ENCODE peak calls at places on chromosomes 11 and 22, in seven cellular contexts. H is mammary epithelial cell, B is HFF-Myc, T is GM12878, S is adrenal gland, A is stomach, W is cardiac fibroblast. E is an unnamed sample.

GRCh38 chr11:108160970-108161566 is 39.7 kb downstream of the ACAT1 start:
- DNase-seq in H (no peak), B (no peak), T (peak; percentile 36), S (no peak), A (no peak), W (no peak), E (no peak)

GRCh38 chr11:119375629-119376196 is 5.8 kb downstream of the USP2 start:
- DNase-seq in H (no peak), B (no peak), T (no peak), S (peak; percentile 92), A (no peak), W (peak; percentile 83), E (no peak)

GRCh38 chr11:119540370-119541125 is 117.6 kb upstream of the THY1 start:
- DNase-seq in H (no peak), B (no peak), T (no peak), S (peak; percentile 8), A (peak; percentile 18), W (no peak), E (no peak)

GRCh38 chr11:127126956-127127355 is 126.4 kb upstream of the KIRREL3 start:
- DNase-seq in H (no peak), B (no peak), T (no peak), S (no peak), A (no peak), W (no peak), E (no peak)

GRCh38 chr11:44936527-44936926 is 14.2 kb downstream of the TP53I11 start:
- DNase-seq in H (peak; percentile 50), B (peak; percentile 59), T (no peak), S (peak; percentile 91), A (peak; percentile 89), W (peak; percentile 86), E (no peak)

GRCh38 chr11:68040121-68040956 is 1.5 kb downstream of the TCIRG1 start:
- DNase-seq in H (no peak), B (peak; percentile 19), T (peak; percentile 21), S (no peak), A (peak; percentile 75), W (peak; percentile 83), E (no peak)

GRCh38 chr11:119512373-119512772 is 89.4 kb upstream of the THY1 start:
- DNase-seq in H (no peak), B (no peak), T (peak; percentile 34), S (no peak), A (no peak), W (no peak), E (no peak)

GRCh38 chr11:115927823-115928329 is 423.7 kb upstream of the CADM1 start:
- DNase-seq in H (no peak), B (no peak), T (peak; percentile 87), S (no peak), A (no peak), W (no peak), E (no peak)

GRCh38 chr22:49214976-49215375 is 612.7 kb downstream of the BRD1 start:
- DNase-seq in H (no peak), B (no peak), T (no peak), S (peak; percentile 7), A (peak; percentile 11), W (no peak), E (no peak)

GRCh38 chr11:19977941-19978340 is 182.3 kb downstream of the DBX1 start:
- DNase-seq in H (no peak), B (no peak), T (no peak), S (no peak), A (no peak), W (no peak), E (no peak)

GRCh38 chr22:30239421-30240405 is 6.8 kb downstream of the LIF start:
- DNase-seq in H (peak; percentile 50), B (no peak), T (no peak), S (no peak), A (no peak), W (no peak), E (no peak)

GRCh38 chr22:47076758-47077157 is 314.3 kb downstream of the TBC1D22A start:
- DNase-seq in H (no peak), B (no peak), T (no peak), S (no peak), A (no peak), W (no peak), E (no peak)

GRCh38 chr22:33000342-33001280 is 57.6 kb downstream of the SYN3 start:
- DNase-seq in H (peak; percentile 44), B (peak; percentile 7), T (no peak), S (peak; percentile 68), A (peak; percentile 31), W (peak; percentile 56), E (no peak)

GRCh38 chr11:15145635-15146034 is 30.9 kb downstream of the INSC start:
- DNase-seq in H (no peak), B (no peak), T (no peak), S (no peak), A (peak; percentile 31), W (no peak), E (no peak)

GRCh38 chr11:91947215-91947614 is 277.4 kb upstream of the FAT3 start:
- DNase-seq in H (peak; percentile 67), B (no peak), T (no peak), S (no peak), A (no peak), W (peak; percentile 20), E (peak; percentile 82)

GRCh38 chr11:1302461-1303073 is 6.9 kb downstream of the TOLLIP start:
- DNase-seq in H (no peak), B (no peak), T (no peak), S (peak; percentile 17), A (peak; percentile 51), W (no peak), E (no peak)

GRCh38 chr11:1304376-1304775 is 5.1 kb downstream of the TOLLIP start:
- DNase-seq in H (no peak), B (no peak), T (no peak), S (no peak), A (peak; percentile 73), W (no peak), E (no peak)

GRCh38 chr11:1302041-1302460 is 7.4 kb downstream of the TOLLIP start:
- DNase-seq in H (no peak), B (no peak), T (no peak), S (peak; percentile 15), A (peak; percentile 21), W (no peak), E (no peak)

GRCh38 chr11:1303973-1304372 is 5.5 kb downstream of the TOLLIP start:
- DNase-seq in H (no peak), B (no peak), T (no peak), S (peak; percentile 50), A (peak; percentile 80), W (peak; percentile 28), E (no peak)

DNA sequence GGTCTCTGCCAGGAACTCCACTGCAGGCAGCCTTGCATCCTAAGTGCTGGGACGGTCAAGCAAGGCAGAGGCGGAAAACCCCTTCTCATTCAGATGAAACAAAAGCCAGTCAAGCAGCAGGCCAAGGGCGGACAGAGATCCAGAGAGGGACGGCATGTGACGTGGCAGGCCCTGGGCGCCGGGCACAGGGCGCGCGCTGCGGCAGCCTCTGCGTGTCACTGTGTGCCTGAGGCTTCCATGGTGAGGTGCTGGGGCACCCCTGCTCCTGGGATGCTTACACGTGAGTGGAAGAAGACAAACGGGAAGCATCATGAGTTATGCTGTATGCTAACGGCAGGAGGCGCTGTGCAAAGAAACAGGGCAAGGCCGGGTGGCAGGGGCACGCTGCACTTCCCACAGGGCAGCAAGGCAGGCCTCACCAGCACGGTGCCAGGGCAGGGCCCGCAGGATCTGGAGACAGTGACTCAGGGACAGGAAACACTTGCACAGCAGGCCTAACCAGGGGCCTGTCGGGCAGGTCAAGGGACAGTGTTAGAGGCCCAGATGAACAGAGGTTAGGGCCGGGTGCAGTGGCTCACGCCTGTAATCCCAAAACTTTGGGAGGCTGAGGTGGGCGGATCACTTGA is 6.1 kb downstream of the TOLLIP start:
- DNase-seq in H (peak; percentile 34), B (no peak), T (no peak), S (peak; percentile 26), A (peak; percentile 57), W (no peak), E (no peak)
- TF ChIP-seq CTCF in H (peak; percentile 61), B (peak; percentile 16), T (no peak), S (no peak), A (no peak), W (no peak), E (peak; percentile 30)

DNA sequence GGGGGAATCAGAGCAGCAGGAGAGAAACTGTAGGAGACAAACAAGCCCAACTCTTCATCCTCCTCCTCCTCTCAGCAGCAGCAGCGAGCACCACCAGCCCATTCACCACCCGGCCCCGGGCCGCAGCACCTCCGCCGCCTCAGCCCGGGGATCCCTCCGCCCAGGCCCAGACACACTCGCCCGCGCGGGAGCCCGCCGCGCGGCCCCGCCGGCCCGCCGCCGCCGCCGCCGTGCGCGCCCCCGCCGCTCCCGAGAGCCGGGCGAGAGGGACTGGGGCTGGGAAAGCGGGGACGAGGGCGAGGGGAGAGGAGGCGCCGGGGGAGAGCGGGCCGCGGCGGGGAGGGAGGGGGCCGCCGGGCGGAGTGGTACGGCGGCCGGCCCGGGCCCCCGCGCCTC is at the start of gene PHF21A:
- DNase-seq in H (peak; percentile 89), B (peak; percentile 76), T (no peak), S (peak; percentile 91), A (peak; percentile 93), W (peak; percentile 98), E (peak; percentile 38)
- H3K4me3 ChIP-seq in H (peak within 1 kb of the TSS; percentile 81), B (peak within 1 kb of the TSS; percentile 82), T (peak within 1 kb of the TSS; percentile 95), S (peak within 1 kb of the TSS; percentile 93), A (peak within 1 kb of the TSS; percentile 88), W (peak within 1 kb of the TSS; percentile 67), E (peak within 1 kb of the TSS; percentile 87)

DNA sequence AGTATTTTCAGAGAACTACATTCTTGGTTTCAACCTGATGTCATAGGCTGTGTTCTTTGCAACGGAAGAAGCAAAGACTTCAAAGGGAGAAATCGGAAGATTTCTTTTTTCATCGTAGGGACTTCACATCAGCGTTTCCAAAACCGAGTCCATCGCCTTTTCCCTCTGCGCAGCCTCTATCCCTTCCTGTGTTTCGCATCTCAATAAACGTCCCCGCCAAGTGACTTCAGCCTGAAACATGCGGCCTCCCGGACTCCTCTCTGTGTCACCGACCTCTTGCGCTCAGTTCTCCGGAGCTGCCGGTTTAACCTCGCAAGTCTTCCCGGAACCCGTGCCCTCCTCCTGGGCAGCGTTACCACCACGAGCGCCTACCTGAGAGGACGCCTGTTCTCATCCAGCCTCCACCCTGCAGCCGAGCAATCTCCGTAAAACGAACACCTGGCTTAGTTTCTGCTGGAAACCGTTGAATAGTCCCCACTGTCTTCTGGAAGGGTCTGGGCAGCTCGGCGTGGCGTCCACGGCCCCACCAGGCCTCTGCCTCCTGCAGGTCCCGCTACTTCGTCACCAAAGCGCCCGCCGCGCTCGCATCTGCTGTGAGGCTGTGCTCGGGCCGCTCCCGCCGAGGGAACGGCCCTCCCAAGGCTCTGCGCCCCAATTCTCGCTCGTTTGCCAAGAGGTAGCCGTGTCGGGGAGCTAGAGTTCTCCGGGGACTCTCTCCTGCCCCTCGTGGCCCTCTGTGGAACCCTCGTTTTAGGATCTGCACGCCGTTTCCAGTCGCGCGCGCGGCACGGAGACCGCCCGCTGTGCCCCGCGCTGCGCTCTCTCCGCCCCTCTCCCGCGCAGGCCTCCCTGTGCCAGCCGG is at the start of gene GLB1L3:
- DNase-seq in H (peak; percentile 63), B (no peak), T (no peak), S (no peak), A (no peak), W (no peak), E (no peak)
- TF ChIP-seq CTCF in H (peak; percentile 36), B (peak; percentile 25), T (peak; percentile 33), S (no peak), A (no peak), W (peak; percentile 29), E (no peak)

DNA sequence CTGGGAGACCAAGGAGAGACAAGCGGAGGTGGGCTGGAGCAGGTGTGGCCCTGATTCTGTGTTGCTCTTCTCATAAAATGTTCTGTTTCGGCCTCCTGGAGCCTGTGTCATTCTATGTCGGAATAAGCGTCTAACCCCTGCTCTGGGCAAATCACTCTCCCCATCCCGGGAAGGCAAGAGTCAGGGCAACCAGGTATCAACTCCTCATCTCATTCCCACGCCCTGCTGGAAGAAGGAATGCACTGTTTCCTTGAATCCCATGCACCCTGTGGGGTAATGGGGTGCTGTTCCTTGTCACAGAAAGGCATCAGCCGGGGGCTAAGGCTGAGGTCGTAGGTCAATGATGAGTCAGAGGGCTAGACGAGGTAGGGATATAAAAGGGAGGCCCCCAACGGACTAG is 2.6 kb downstream of the FAM180B start:
- DNase-seq in H (no peak), B (no peak), T (no peak), S (no peak), A (no peak), W (no peak), E (no peak)
- H3K4me3 ChIP-seq in H (no peak overlapping the region), B (no peak overlapping the region), T (no peak overlapping the region), S (peak overlapping the region; percentile 45), A (peak overlapping the region; percentile 43), W (no peak overlapping the region), E (no peak overlapping the region)